ENCODE peak calls at places on chromosomes 4 and X, in nine cellular contexts. One of them, this sample, is unnamed.
A peak's percentile ranks its signal among the peaks of the same experiment; 100 is the strongest.

GRCh38 chrX:132986556-132986955 is 28.1 kb upstream of the HS6ST2 start:
- DNase-seq in cardiac fibroblast: no peak
- DNase-seq in adrenal gland: no peak
- DNase-seq in endothelial cell: no peak
- DNase-seq in CD8-positive, alpha-beta T cell: no peak
- DNase-seq in HCT116: no peak
- DNase-seq in PC-9: no peak
- DNase-seq in left lung: no peak
- DNase-seq in H9: no peak
- DNase-seq in this sample: no peak

GRCh38 chrX:38868941-38869378 is 67.7 kb downstream of the MID1IP1 start:
- DNase-seq in cardiac fibroblast: peak; percentile 86
- DNase-seq in adrenal gland: no peak
- DNase-seq in endothelial cell: no peak
- DNase-seq in CD8-positive, alpha-beta T cell: no peak
- DNase-seq in HCT116: no peak
- DNase-seq in PC-9: no peak
- DNase-seq in left lung: no peak
- DNase-seq in H9: no peak
- DNase-seq in this sample: peak; percentile 3

GRCh38 chrX:136577562-136577961 is 45.5 kb downstream of the VGLL1 start:
- DNase-seq in cardiac fibroblast: peak; percentile 53
- DNase-seq in adrenal gland: peak; percentile 86
- DNase-seq in endothelial cell: peak; percentile 36
- DNase-seq in CD8-positive, alpha-beta T cell: peak; percentile 60
- DNase-seq in HCT116: peak; percentile 24
- DNase-seq in PC-9: no peak
- DNase-seq in left lung: peak; percentile 35
- DNase-seq in H9: peak; percentile 64
- DNase-seq in this sample: peak; percentile 62

GRCh38 chr4:88429401-88429800 is 27.5 kb upstream of the HERC5 start:
- DNase-seq in cardiac fibroblast: no peak
- DNase-seq in adrenal gland: no peak
- DNase-seq in endothelial cell: no peak
- DNase-seq in CD8-positive, alpha-beta T cell: no peak
- DNase-seq in HCT116: no peak
- DNase-seq in PC-9: no peak
- DNase-seq in left lung: no peak
- DNase-seq in H9: no peak
- DNase-seq in this sample: no peak

GRCh38 chr4:37890501-37891220 is at the start of gene TBC1D1:
- DNase-seq in cardiac fibroblast: no peak
- DNase-seq in adrenal gland: peak; percentile 81
- DNase-seq in endothelial cell: peak; percentile 13
- DNase-seq in CD8-positive, alpha-beta T cell: peak; percentile 33
- DNase-seq in HCT116: no peak
- DNase-seq in PC-9: no peak
- DNase-seq in left lung: peak; percentile 84
- DNase-seq in H9: peak; percentile 44
- DNase-seq in this sample: peak; percentile 44

GRCh38 chr4:71333368-71333767 is 5.5 kb upstream of the SLC4A4 start:
- DNase-seq in cardiac fibroblast: no peak
- DNase-seq in adrenal gland: no peak
- DNase-seq in endothelial cell: no peak
- DNase-seq in CD8-positive, alpha-beta T cell: no peak
- DNase-seq in HCT116: no peak
- DNase-seq in PC-9: no peak
- DNase-seq in left lung: no peak
- DNase-seq in H9: no peak
- DNase-seq in this sample: no peak

GRCh38 chr4:32929738-32930688 is 2209.8 kb downstream of the PCDH7 start:
- DNase-seq in cardiac fibroblast: no peak
- DNase-seq in adrenal gland: no peak
- DNase-seq in endothelial cell: no peak
- DNase-seq in CD8-positive, alpha-beta T cell: no peak
- DNase-seq in HCT116: no peak
- DNase-seq in PC-9: no peak
- DNase-seq in left lung: no peak
- DNase-seq in H9: no peak
- DNase-seq in this sample: no peak

GRCh38 chrX:31329298-31329697 is 257.5 kb upstream of the FTHL17 start:
- DNase-seq in cardiac fibroblast: no peak
- DNase-seq in adrenal gland: no peak
- DNase-seq in endothelial cell: no peak
- DNase-seq in CD8-positive, alpha-beta T cell: no peak
- DNase-seq in HCT116: no peak
- DNase-seq in PC-9: no peak
- DNase-seq in left lung: no peak
- DNase-seq in H9: no peak
- DNase-seq in this sample: no peak

GRCh38 chr4:127685292-127685691 is 44.9 kb upstream of the SLC25A31 start:
- DNase-seq in cardiac fibroblast: peak; percentile 61
- DNase-seq in adrenal gland: no peak
- DNase-seq in endothelial cell: no peak
- DNase-seq in CD8-positive, alpha-beta T cell: no peak
- DNase-seq in HCT116: peak; percentile 2
- DNase-seq in PC-9: peak; percentile 74
- DNase-seq in left lung: no peak
- DNase-seq in H9: no peak
- DNase-seq in this sample: no peak

GRCh38 chrX:69387559-69388487 is 116.3 kb upstream of the NALF2 start:
- DNase-seq in cardiac fibroblast: peak; percentile 33
- DNase-seq in adrenal gland: peak; percentile 56
- DNase-seq in endothelial cell: peak; percentile 81
- DNase-seq in CD8-positive, alpha-beta T cell: peak; percentile 28
- DNase-seq in HCT116: peak; percentile 31
- DNase-seq in PC-9: no peak
- DNase-seq in left lung: peak; percentile 37
- DNase-seq in H9: peak; percentile 88
- DNase-seq in this sample: peak; percentile 66
- TF ChIP-seq CTCF in cardiac fibroblast: peak; percentile 55
- TF ChIP-seq CTCF in adrenal gland: peak; percentile 62
- TF ChIP-seq CTCF in endothelial cell: peak; percentile 67
- TF ChIP-seq CTCF in CD8-positive, alpha-beta T cell: no peak
- TF ChIP-seq CTCF in HCT116: peak; percentile 71
- TF ChIP-seq CTCF in PC-9: peak; percentile 79
- TF ChIP-seq CTCF in left lung: peak; percentile 51
- TF ChIP-seq CTCF in H9: peak; percentile 85
- TF ChIP-seq CTCF in this sample: peak; percentile 53

DNA sequence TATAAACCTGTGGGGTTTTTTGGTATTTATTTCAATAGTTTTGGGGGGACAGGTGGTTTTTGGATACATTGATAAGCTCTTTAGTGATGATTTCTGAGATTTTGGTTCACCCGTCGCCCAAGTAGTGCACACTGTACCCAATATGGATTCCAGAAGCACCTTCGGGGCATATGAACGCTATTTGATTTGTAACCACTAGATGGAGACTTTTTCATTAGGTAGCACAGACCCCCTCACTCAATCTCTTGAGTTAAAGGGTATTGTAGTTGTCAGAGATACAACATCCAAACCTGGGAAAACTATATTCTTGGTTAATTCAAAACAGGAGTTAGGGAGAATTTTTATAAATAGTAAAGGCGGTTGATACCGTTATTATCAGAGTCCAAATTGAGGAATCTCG is 79.8 kb downstream of the SPANXN3 start:
- DNase-seq in cardiac fibroblast: peak; percentile 17
- DNase-seq in adrenal gland: no peak
- DNase-seq in endothelial cell: peak; percentile 2
- DNase-seq in CD8-positive, alpha-beta T cell: no peak
- DNase-seq in HCT116: no peak
- DNase-seq in PC-9: no peak
- DNase-seq in left lung: no peak
- DNase-seq in H9: no peak
- DNase-seq in this sample: no peak
- TF ChIP-seq CTCF in cardiac fibroblast: peak; percentile 24
- TF ChIP-seq CTCF in adrenal gland: peak; percentile 37
- TF ChIP-seq CTCF in endothelial cell: peak; percentile 31
- TF ChIP-seq CTCF in CD8-positive, alpha-beta T cell: no peak
- TF ChIP-seq CTCF in HCT116: no peak
- TF ChIP-seq CTCF in PC-9: peak; percentile 45
- TF ChIP-seq CTCF in left lung: peak; percentile 8
- TF ChIP-seq CTCF in H9: peak; percentile 70
- TF ChIP-seq CTCF in this sample: no peak

GRCh38 chrX:115284877-115285276 is 4.6 kb upstream of the LUZP4 start:
- DNase-seq in cardiac fibroblast: peak; percentile 1
- DNase-seq in adrenal gland: no peak
- DNase-seq in endothelial cell: no peak
- DNase-seq in CD8-positive, alpha-beta T cell: no peak
- DNase-seq in HCT116: no peak
- DNase-seq in PC-9: no peak
- DNase-seq in left lung: no peak
- DNase-seq in H9: no peak
- DNase-seq in this sample: no peak
- TF ChIP-seq CTCF in cardiac fibroblast: no peak
- TF ChIP-seq CTCF in adrenal gland: no peak
- TF ChIP-seq CTCF in endothelial cell: no peak
- TF ChIP-seq CTCF in CD8-positive, alpha-beta T cell: no peak
- TF ChIP-seq CTCF in HCT116: no peak
- TF ChIP-seq CTCF in PC-9: no peak
- TF ChIP-seq CTCF in left lung: no peak
- TF ChIP-seq CTCF in H9: no peak
- TF ChIP-seq CTCF in this sample: no peak

GRCh38 chrX:131671714-131672113 is 127.8 kb downstream of the OR13H1 start:
- DNase-seq in cardiac fibroblast: no peak
- DNase-seq in adrenal gland: peak; percentile 58
- DNase-seq in endothelial cell: no peak
- DNase-seq in CD8-positive, alpha-beta T cell: no peak
- DNase-seq in HCT116: no peak
- DNase-seq in PC-9: no peak
- DNase-seq in left lung: no peak
- DNase-seq in H9: no peak
- DNase-seq in this sample: no peak

GRCh38 chrX:131677655-131678628 is 134.1 kb downstream of the OR13H1 start:
- DNase-seq in cardiac fibroblast: peak; percentile 26
- DNase-seq in adrenal gland: peak; percentile 46
- DNase-seq in endothelial cell: peak; percentile 51
- DNase-seq in CD8-positive, alpha-beta T cell: peak; percentile 53
- DNase-seq in HCT116: peak; percentile 18
- DNase-seq in PC-9: peak; percentile 46
- DNase-seq in left lung: no peak
- DNase-seq in H9: peak; percentile 69
- DNase-seq in this sample: peak; percentile 50

GRCh38 chrX:131675596-131676194 is 131.8 kb downstream of the OR13H1 start:
- DNase-seq in cardiac fibroblast: peak; percentile 30
- DNase-seq in adrenal gland: no peak
- DNase-seq in endothelial cell: no peak
- DNase-seq in CD8-positive, alpha-beta T cell: no peak
- DNase-seq in HCT116: peak; percentile 7
- DNase-seq in PC-9: peak; percentile 37
- DNase-seq in left lung: no peak
- DNase-seq in H9: peak; percentile 27
- DNase-seq in this sample: peak; percentile 3
- TF ChIP-seq CTCF in cardiac fibroblast: peak; percentile 54
- TF ChIP-seq CTCF in adrenal gland: peak; percentile 24
- TF ChIP-seq CTCF in endothelial cell: no peak
- TF ChIP-seq CTCF in CD8-positive, alpha-beta T cell: no peak
- TF ChIP-seq CTCF in HCT116: peak; percentile 36
- TF ChIP-seq CTCF in PC-9: peak; percentile 74
- TF ChIP-seq CTCF in left lung: no peak
- TF ChIP-seq CTCF in H9: peak; percentile 87
- TF ChIP-seq CTCF in this sample: peak; percentile 40

GRCh38 chr4:164440196-164440595 is 313.7 kb upstream of the SMIM31 start:
- DNase-seq in cardiac fibroblast: no peak
- DNase-seq in adrenal gland: no peak
- DNase-seq in endothelial cell: no peak
- DNase-seq in CD8-positive, alpha-beta T cell: no peak
- DNase-seq in HCT116: no peak
- DNase-seq in PC-9: peak; percentile 50
- DNase-seq in left lung: no peak
- DNase-seq in H9: no peak
- DNase-seq in this sample: no peak
- TF ChIP-seq CTCF in cardiac fibroblast: no peak
- TF ChIP-seq CTCF in adrenal gland: no peak
- TF ChIP-seq CTCF in endothelial cell: no peak
- TF ChIP-seq CTCF in CD8-positive, alpha-beta T cell: no peak
- TF ChIP-seq CTCF in HCT116: no peak
- TF ChIP-seq CTCF in PC-9: no peak
- TF ChIP-seq CTCF in left lung: no peak
- TF ChIP-seq CTCF in H9: no peak
- TF ChIP-seq CTCF in this sample: no peak

DNA sequence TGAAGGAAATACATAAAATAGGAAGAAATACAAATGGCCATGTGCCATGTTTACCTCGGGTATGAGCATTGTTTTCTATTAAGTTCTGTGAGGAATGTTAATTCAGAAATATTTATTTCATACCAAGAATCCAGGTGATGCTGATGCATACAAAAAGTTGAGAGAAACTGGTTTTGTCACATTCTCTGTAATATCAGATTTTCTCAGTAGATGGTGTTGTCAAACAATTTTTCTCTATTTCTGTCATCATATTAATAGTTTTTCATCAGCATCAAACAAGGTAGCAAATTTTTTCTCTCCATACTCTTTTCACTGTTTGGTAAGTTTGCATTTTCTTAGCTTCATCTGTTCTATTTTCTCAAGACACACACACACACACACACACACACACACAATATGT is 179.8 kb downstream of the KLHL4 start:
- DNase-seq in cardiac fibroblast: no peak
- DNase-seq in adrenal gland: no peak
- DNase-seq in endothelial cell: no peak
- DNase-seq in CD8-positive, alpha-beta T cell: no peak
- DNase-seq in HCT116: no peak
- DNase-seq in PC-9: no peak
- DNase-seq in left lung: no peak
- DNase-seq in H9: no peak
- DNase-seq in this sample: no peak
- TF ChIP-seq CTCF in cardiac fibroblast: no peak
- TF ChIP-seq CTCF in adrenal gland: no peak
- TF ChIP-seq CTCF in endothelial cell: no peak
- TF ChIP-seq CTCF in CD8-positive, alpha-beta T cell: no peak
- TF ChIP-seq CTCF in HCT116: no peak
- TF ChIP-seq CTCF in PC-9: no peak
- TF ChIP-seq CTCF in left lung: no peak
- TF ChIP-seq CTCF in H9: no peak
- TF ChIP-seq CTCF in this sample: no peak

DNA sequence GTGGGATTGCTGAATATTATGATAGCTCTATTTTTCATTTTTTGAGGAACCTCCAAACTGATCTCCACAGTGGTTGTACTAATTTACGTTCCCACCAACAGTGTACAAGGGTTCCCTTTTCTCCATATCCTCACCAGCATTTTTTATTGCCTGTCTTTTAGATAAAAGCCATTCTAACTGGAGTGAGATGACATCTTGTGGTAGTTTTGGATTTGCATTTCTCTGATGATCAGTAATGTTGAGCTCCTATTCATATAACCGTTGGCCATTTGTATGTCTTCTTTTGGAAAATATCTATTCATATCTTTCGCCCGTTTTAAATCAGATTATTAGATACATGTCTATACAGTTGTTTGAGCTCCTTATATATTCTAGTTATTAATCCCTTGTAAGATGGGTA is 101.8 kb downstream of the RASGEF1B start:
- DNase-seq in cardiac fibroblast: peak; percentile 12
- DNase-seq in adrenal gland: no peak
- DNase-seq in endothelial cell: no peak
- DNase-seq in CD8-positive, alpha-beta T cell: no peak
- DNase-seq in HCT116: no peak
- DNase-seq in PC-9: no peak
- DNase-seq in left lung: no peak
- DNase-seq in H9: no peak
- DNase-seq in this sample: no peak
- TF ChIP-seq CTCF in cardiac fibroblast: no peak
- TF ChIP-seq CTCF in adrenal gland: no peak
- TF ChIP-seq CTCF in endothelial cell: no peak
- TF ChIP-seq CTCF in CD8-positive, alpha-beta T cell: no peak
- TF ChIP-seq CTCF in HCT116: no peak
- TF ChIP-seq CTCF in PC-9: no peak
- TF ChIP-seq CTCF in left lung: no peak
- TF ChIP-seq CTCF in H9: no peak
- TF ChIP-seq CTCF in this sample: no peak

GRCh38 chrX:9957743-9958142 is 9.4 kb upstream of the CLDN34 start:
- DNase-seq in cardiac fibroblast: no peak
- DNase-seq in adrenal gland: no peak
- DNase-seq in endothelial cell: no peak
- DNase-seq in CD8-positive, alpha-beta T cell: no peak
- DNase-seq in HCT116: no peak
- DNase-seq in PC-9: no peak
- DNase-seq in left lung: no peak
- DNase-seq in H9: no peak
- DNase-seq in this sample: no peak
- TF ChIP-seq CTCF in cardiac fibroblast: no peak
- TF ChIP-seq CTCF in adrenal gland: no peak
- TF ChIP-seq CTCF in endothelial cell: no peak
- TF ChIP-seq CTCF in CD8-positive, alpha-beta T cell: no peak
- TF ChIP-seq CTCF in HCT116: no peak
- TF ChIP-seq CTCF in PC-9: no peak
- TF ChIP-seq CTCF in left lung: no peak
- TF ChIP-seq CTCF in H9: peak; percentile 16
- TF ChIP-seq CTCF in this sample: no peak